ENCODE peak calls at places on chromosomes 11 and 22, in ten cellular contexts. Q is A172; L is lung microvascular endothelial cell; F is NCI-H1092; I is keratinocyte; O is activated naive CD8-positive, alpha-beta T cell treated with anti-CD3 and anti-CD28 coated beads, Interleukin-2, amount 50 U/mL, for 24 hours; S is OCI-LY7; U is T-cell; T is NCI-H1694; W is NCI-H345. M is an unnamed sample.

GRCh38 chr11:87819141-87819540 is 356.1 kb downstream of the RAB38 start:
- DNase-seq in W (no peak), S (no peak), O (no peak), U (no peak), Q (no peak), F (no peak), T (peak; percentile 42), I (no peak), L (no peak), M (no peak)

GRCh38 chr22:36773935-36774334 is 2.0 kb downstream of the IFT27 start:
- DNase-seq in U (no peak), S (peak; percentile 31), I (no peak), L (peak; percentile 50), O (no peak), T (no peak), W (no peak), F (peak; percentile 3), Q (peak; percentile 44), M (no peak)

GRCh38 chr22:39229688-39230260 is 15.0 kb downstream of the PDGFB start:
- DNase-seq in U (no peak), L (no peak), S (no peak), T (no peak), W (no peak), O (no peak), Q (no peak), I (no peak), F (no peak), M (no peak)

GRCh38 chr11:103534191-103534590 is 425.0 kb downstream of the DYNC2H1 start:
- DNase-seq in U (no peak), O (no peak), Q (no peak), L (no peak), T (no peak), F (no peak), I (no peak), S (no peak), W (no peak), M (no peak)

GRCh38 chr11:45872513-45873356 is 12.7 kb upstream of the MAPK8IP1 start:
- DNase-seq in Q (peak; percentile 96), W (peak; percentile 45), U (peak; percentile 13), I (peak; percentile 23), F (peak; percentile 55), O (peak; percentile 34), S (peak; percentile 55), L (peak; percentile 63), T (peak; percentile 41), M (peak; percentile 66)

GRCh38 chr11:14902650-14903350 is 10.8 kb upstream of the CYP2R1 start:
- DNase-seq in L (peak; percentile 37), Q (no peak), U (no peak), I (no peak), S (no peak), T (no peak), W (no peak), F (no peak), O (no peak), M (no peak)

GRCh38 chr11:19345848-19346681 is 105.3 kb upstream of the E2F8 start:
- DNase-seq in W (peak; percentile 21), I (no peak), L (peak; percentile 71), S (peak; percentile 16), Q (no peak), O (no peak), F (no peak), U (no peak), T (no peak), M (peak; percentile 70)

GRCh38 chr11:114271316-114271715 is 24.9 kb upstream of the NNMT start:
- DNase-seq in W (no peak), U (no peak), I (no peak), O (no peak), L (no peak), S (no peak), Q (no peak), T (no peak), F (no peak), M (no peak)

GRCh38 chr11:77141475-77141874 is 13.4 kb downstream of the MYO7A start:
- DNase-seq in T (no peak), I (no peak), W (no peak), L (no peak), O (no peak), U (no peak), F (no peak), Q (no peak), S (no peak), M (no peak)

GRCh38 chr11:85752890-85753581 is 57.9 kb downstream of the SYTL2 start:
- DNase-seq in W (no peak), O (peak; percentile 77), L (peak; percentile 6), Q (no peak), S (no peak), I (no peak), U (peak; percentile 93), F (no peak), T (no peak), M (no peak)

GRCh38 chr11:86176165-86176884 is 68.2 kb upstream of the EED start:
- DNase-seq in Q (peak; percentile 54), U (no peak), T (no peak), L (no peak), W (no peak), F (no peak), O (peak; percentile 33), I (no peak), S (no peak), M (peak; percentile 48)

GRCh38 chr11:37755526-37755925 is 1157.5 kb upstream of the RAG2 start:
- DNase-seq in U (no peak), I (no peak), W (no peak), S (no peak), F (no peak), O (no peak), Q (no peak), L (no peak), T (no peak), M (no peak)

GRCh38 chr11:121508449-121508848 is 55.7 kb upstream of the SORL1-AS1 start:
- DNase-seq in L (no peak), W (no peak), I (no peak), Q (no peak), O (no peak), S (no peak), F (no peak), T (no peak), U (no peak), M (no peak)

M was measured in GM13976.